ENCODE peak calls at places on chromosomes 16 and 17, in eight cellular contexts. G is AG09309; A is NCI-H1105; O is AG10803; H is EL; L is fibroblast of mammary gland; Y is activated T-cell treated with anti-CD3 and anti-CD28 coated beads, Interleukin-2, amount 50 U/mL, for 24 hours; R is amniotic epithelial cell. T is an unnamed sample.

GRCh38 chr16:23871924-23872323 is 36.1 kb downstream of the PRKCB start:
- DNase-seq in G (no peak), A (no peak), O (no peak), H (no peak), L (no peak), Y (no peak), R (no peak), T (no peak)

GRCh38 chr17:9064311-9064834 is 43.1 kb downstream of the NTN1 start:
- DNase-seq in G (no peak), A (no peak), O (no peak), H (no peak), L (no peak), Y (no peak), R (no peak), T (no peak)

GRCh38 chr17:38464723-38465419 is 36.6 kb downstream of the ARHGAP23 start:
- DNase-seq in G (peak), A (peak), O (peak), H (peak), L (peak), Y (no peak), R (peak), T (peak)

GRCh38 chr16:3610698-3611144 is 685 bp downstream of the SLX4 start:
- DNase-seq in G (no peak), A (no peak), O (no peak), H (peak), L (no peak), Y (no peak), R (no peak), T (no peak)

GRCh38 chr16:88878967-88879787 is 12.7 kb upstream of the PABPN1L start:
- DNase-seq in G (no peak), A (no peak), O (no peak), H (no peak), L (no peak), Y (no peak), R (no peak), T (no peak)

GRCh38 chr16:17070882-17071592 is 399.7 kb downstream of the XYLT1 start:
- DNase-seq in G (no peak), A (peak), O (peak), H (no peak), L (peak), Y (peak), R (no peak), T (no peak)

GRCh38 chr16:49952386-49952785 is 72.6 kb upstream of the CNEP1R1 start:
- DNase-seq in G (no peak), A (no peak), O (no peak), H (peak), L (peak), Y (no peak), R (peak), T (no peak)

GRCh38 chr17:79850571-79851460 is 11.6 kb upstream of the CBX4 start:
- DNase-seq in G (no peak), A (no peak), O (peak), H (peak), L (peak), Y (no peak), R (peak), T (no peak)

GRCh38 chr16:7303014-7303676 is 29.5 kb upstream of the RBFOX1 start:
- DNase-seq in G (no peak), A (no peak), O (no peak), H (no peak), L (no peak), Y (no peak), R (no peak), T (no peak)

GRCh38 chr17:2406271-2406902 is 5.5 kb upstream of the MNT start:
- DNase-seq in G (no peak), A (no peak), O (no peak), H (no peak), L (no peak), Y (no peak), R (no peak), T (no peak)

GRCh38 chr16:63323055-63323454 is 1286.8 kb upstream of the CDH8 start:
- DNase-seq in G (no peak), A (no peak), O (no peak), H (no peak), L (no peak), Y (no peak), R (no peak), T (no peak)

GRCh38 chr16:4309833-4310266 is 6.0 kb upstream of the GLIS2 start:
- DNase-seq in G (no peak), A (no peak), O (peak), H (peak), L (peak), Y (peak), R (peak), T (peak)

GRCh38 chr17:17347956-17348871 is 45.0 kb downstream of the NT5M start:
- DNase-seq in G (no peak), A (no peak), O (no peak), H (no peak), L (no peak), Y (no peak), R (no peak), T (no peak)

GRCh38 chr16:62018301-62019060 is 17.8 kb downstream of the CDH8 start:
- DNase-seq in G (no peak), A (no peak), O (no peak), H (no peak), L (no peak), Y (no peak), R (no peak), T (no peak)

GRCh38 chr16:27368358-27368722 is 33.6 kb upstream of the IL21R start:
- DNase-seq in G (no peak), A (no peak), O (no peak), H (no peak), L (no peak), Y (no peak), R (no peak), T (no peak)

GRCh38 chr17:76088868-76089576 is 10.0 kb downstream of the ZACN start:
- DNase-seq in G (no peak), A (no peak), O (no peak), H (no peak), L (no peak), Y (no peak), R (no peak), T (no peak)

GRCh38 chr17:39225974-39226683 is 384 bp upstream of the STAC2 start:
- DNase-seq in G (no peak), A (peak), O (no peak), H (peak), L (peak), Y (peak), R (peak), T (no peak)

GRCh38 chr16:50152386-50152806 is 710 bp upstream of the TENT4B start:
- DNase-seq in G (no peak), A (no peak), O (peak), H (peak), L (peak), Y (peak), R (peak), T (no peak)

GRCh38 chr17:37791434-37791833 is 46.6 kb upstream of the HNF1B start:
- DNase-seq in G (peak), A (no peak), O (peak), H (peak), L (peak), Y (no peak), R (peak), T (peak)

GRCh38 chr17:6374761-6375312 is 60.1 kb downstream of the AIPL1 start:
- DNase-seq in G (no peak), A (no peak), O (peak), H (peak), L (peak), Y (peak), R (peak), T (no peak)

GRCh38 chr16:22898874-22899348 is 84.9 kb downstream of the HS3ST2 start:
- DNase-seq in G (peak), A (peak), O (peak), H (peak), L (peak), Y (peak), R (peak), T (no peak)

GRCh38 chr17:38353084-38353604 is 1.5 kb downstream of the SOCS7 start:
- DNase-seq in G (no peak), A (no peak), O (no peak), H (no peak), L (peak), Y (no peak), R (no peak), T (no peak)